ENCODE peak calls at places on chromosomes 16 and 17, in four cellular contexts. One of them, this sample, is unnamed.

GRCh38 chr16:50313596-50314483 is 47.5 kb downstream of the ADCY7 start:
- DNase-seq in K562: no peak
- DNase-seq in HepG2: peak
- DNase-seq in GM12878: no peak
- DNase-seq in this sample: no peak

GRCh38 chr16:4123617-4124300 is 7.5 kb upstream of the ADCY9 start:
- DNase-seq in GM12878: no peak
- DNase-seq in K562: no peak
- DNase-seq in HepG2: no peak
- DNase-seq in this sample: no peak

GRCh38 chr16:54929090-54930033 is 1.3 kb upstream of the IRX5 start:
- DNase-seq in HepG2: no peak
- DNase-seq in K562: peak
- DNase-seq in GM12878: peak
- DNase-seq in this sample: peak

GRCh38 chr17:8436169-8436932 is 667 bp downstream of the NDEL1 start:
- DNase-seq in HepG2: peak
- DNase-seq in K562: peak
- DNase-seq in GM12878: no peak
- DNase-seq in this sample: peak

GRCh38 chr17:36742267-36743000 is 141.1 kb downstream of the MRM1 start:
- DNase-seq in HepG2: no peak
- DNase-seq in K562: no peak
- DNase-seq in GM12878: no peak
- DNase-seq in this sample: no peak

GRCh38 chr17:66892286-66892685 is 57.4 kb downstream of the CACNG5 start:
- DNase-seq in HepG2: no peak
- DNase-seq in K562: no peak
- DNase-seq in GM12878: no peak
- DNase-seq in this sample: no peak

GRCh38 chr16:48511071-48511540 is 98.9 kb downstream of the N4BP1 start:
- DNase-seq in GM12878: no peak
- DNase-seq in K562: no peak
- DNase-seq in HepG2: no peak
- DNase-seq in this sample: no peak

GRCh38 chr16:48128769-48129168 is 27.0 kb downstream of the ABCC12 start:
- DNase-seq in HepG2: no peak
- DNase-seq in K562: no peak
- DNase-seq in GM12878: no peak
- DNase-seq in this sample: no peak

GRCh38 chr16:88515925-88516324 is 54.3 kb upstream of the ZC3H18 start:
- DNase-seq in HepG2: no peak
- DNase-seq in GM12878: no peak
- DNase-seq in K562: no peak
- DNase-seq in this sample: no peak

GRCh38 chr16:81106826-81107503 is 10.8 kb upstream of the GCSH start:
- DNase-seq in GM12878: no peak
- DNase-seq in K562: no peak
- DNase-seq in HepG2: peak
- DNase-seq in this sample: no peak

GRCh38 chr17:83173997-83174858 is 94.8 kb downstream of the METRNL start:
- DNase-seq in GM12878: no peak
- DNase-seq in K562: no peak
- DNase-seq in HepG2: peak
- DNase-seq in this sample: no peak

GRCh38 chr16:12617401-12617819 is 186.3 kb downstream of the CPPED1 start:
- DNase-seq in K562: no peak
- DNase-seq in GM12878: no peak
- DNase-seq in HepG2: no peak
- DNase-seq in this sample: no peak

GRCh38 chr16:89060207-89060794 is 33.4 kb upstream of the ACSF3 start:
- DNase-seq in GM12878: peak
- DNase-seq in K562: no peak
- DNase-seq in HepG2: no peak
- DNase-seq in this sample: no peak

GRCh38 chr16:88792078-88792550 is 7.1 kb upstream of the PIEZO1 start:
- DNase-seq in HepG2: no peak
- DNase-seq in K562: no peak
- DNase-seq in GM12878: no peak
- DNase-seq in this sample: no peak

GRCh38 chr17:77235370-77236080 is 94.8 kb downstream of the SEC14L1 start:
- DNase-seq in GM12878: peak
- DNase-seq in HepG2: no peak
- DNase-seq in K562: no peak
- DNase-seq in this sample: no peak

GRCh38 chr16:85645021-85645589 is 32.0 kb downstream of the GSE1 start:
- DNase-seq in K562: no peak
- DNase-seq in HepG2: peak
- DNase-seq in GM12878: no peak
- DNase-seq in this sample: no peak

GRCh38 chr16:71258371-71258770 is 27.8 kb upstream of the HYDIN start:
- DNase-seq in GM12878: no peak
- DNase-seq in HepG2: no peak
- DNase-seq in K562: no peak
- DNase-seq in this sample: no peak

GRCh38 chr16:9898555-9898954 is 283.7 kb downstream of the GRIN2A start:
- DNase-seq in HepG2: no peak
- DNase-seq in GM12878: no peak
- DNase-seq in K562: no peak
- DNase-seq in this sample: no peak

GRCh38 chr17:42881768-42882565 is 18.6 kb upstream of the G6PC1 start:
- DNase-seq in K562: no peak
- DNase-seq in GM12878: no peak
- DNase-seq in HepG2: no peak
- DNase-seq in this sample: no peak

GRCh38 chr16:67702130-67702529 is 17.0 kb downstream of the GFOD2 start:
- DNase-seq in GM12878: no peak
- DNase-seq in HepG2: no peak
- DNase-seq in K562: no peak
- DNase-seq in this sample: no peak

GRCh38 chr17:66302761-66303626 is 581 bp downstream of the PRKCA start:
- DNase-seq in GM12878: no peak
- DNase-seq in K562: peak
- DNase-seq in HepG2: peak
- DNase-seq in this sample: peak

GRCh38 chr17:12180644-12181261 is 160.1 kb downstream of the MAP2K4 start:
- DNase-seq in K562: peak
- DNase-seq in GM12878: peak
- DNase-seq in HepG2: peak
- DNase-seq in this sample: peak

GRCh38 chr17:50482516-50482915 is 3.9 kb downstream of the RSAD1 start:
- DNase-seq in GM12878: peak
- DNase-seq in K562: peak
- DNase-seq in HepG2: peak
- DNase-seq in this sample: peak

GRCh38 chr17:7097940-7098339 is 16.7 kb downstream of the ASGR2 start:
- DNase-seq in HepG2: no peak
- DNase-seq in GM12878: no peak
- DNase-seq in K562: no peak
- DNase-seq in this sample: no peak

GRCh38 chr17:53629188-53629587 is 193.5 kb upstream of the KIF2B start:
- DNase-seq in HepG2: no peak
- DNase-seq in K562: no peak
- DNase-seq in GM12878: no peak
- DNase-seq in this sample: no peak

GRCh38 chr17:9907131-9907530 is 2.1 kb upstream of the RCVRN start:
- DNase-seq in K562: no peak
- DNase-seq in HepG2: no peak
- DNase-seq in GM12878: no peak
- DNase-seq in this sample: no peak

GRCh38 chr17:51833045-51833444 is 325.5 kb downstream of the CA10 start:
- DNase-seq in GM12878: no peak
- DNase-seq in K562: no peak
- DNase-seq in HepG2: no peak
- DNase-seq in this sample: no peak

DNA sequence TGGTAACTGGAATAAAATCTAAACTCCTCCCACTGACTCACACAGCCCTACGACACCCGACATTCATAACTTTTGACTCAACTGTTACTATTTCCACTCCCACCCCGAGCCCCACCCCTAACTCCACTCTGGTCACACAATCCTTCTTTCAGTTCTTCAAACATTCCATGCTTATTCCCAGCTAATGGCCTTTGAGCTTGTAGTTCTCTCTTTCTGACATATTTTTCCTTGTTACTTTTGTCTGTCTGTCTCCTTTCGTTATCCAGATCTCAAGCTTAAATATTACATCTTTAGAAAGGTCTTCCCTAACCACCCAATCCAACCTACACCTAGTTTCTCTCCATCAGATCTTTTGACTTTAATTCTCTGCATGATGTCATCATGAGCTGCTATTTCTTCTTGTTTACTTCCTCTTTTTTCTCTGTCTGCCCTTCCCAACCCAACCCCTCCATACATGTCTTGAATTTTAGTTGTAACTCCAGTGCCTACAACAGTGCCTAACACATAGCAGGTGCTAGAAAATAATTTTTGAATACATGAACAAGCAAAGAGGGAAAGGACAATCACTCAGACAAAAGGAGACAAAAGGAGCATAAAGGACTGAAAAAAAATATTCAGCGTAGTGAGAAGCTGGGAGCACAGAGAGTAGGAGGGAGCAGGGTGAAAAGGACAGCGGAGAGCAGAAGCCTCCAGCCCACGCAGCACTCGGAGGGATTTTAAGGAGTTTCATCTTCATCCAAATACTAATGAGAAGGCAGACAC is 65.2 kb upstream of the SMIM36 start:
- DNase-seq in GM12878: peak
- DNase-seq in HepG2: peak
- DNase-seq in K562: peak
- DNase-seq in this sample: no peak
- TF ChIP-seq FOXM1 in GM12878: no peak
- TF ChIP-seq FOXM1 in HepG2: no peak
- TF ChIP-seq FOXM1 in K562: no peak
- TF ChIP-seq FOXM1 in this sample: no peak

DNA sequence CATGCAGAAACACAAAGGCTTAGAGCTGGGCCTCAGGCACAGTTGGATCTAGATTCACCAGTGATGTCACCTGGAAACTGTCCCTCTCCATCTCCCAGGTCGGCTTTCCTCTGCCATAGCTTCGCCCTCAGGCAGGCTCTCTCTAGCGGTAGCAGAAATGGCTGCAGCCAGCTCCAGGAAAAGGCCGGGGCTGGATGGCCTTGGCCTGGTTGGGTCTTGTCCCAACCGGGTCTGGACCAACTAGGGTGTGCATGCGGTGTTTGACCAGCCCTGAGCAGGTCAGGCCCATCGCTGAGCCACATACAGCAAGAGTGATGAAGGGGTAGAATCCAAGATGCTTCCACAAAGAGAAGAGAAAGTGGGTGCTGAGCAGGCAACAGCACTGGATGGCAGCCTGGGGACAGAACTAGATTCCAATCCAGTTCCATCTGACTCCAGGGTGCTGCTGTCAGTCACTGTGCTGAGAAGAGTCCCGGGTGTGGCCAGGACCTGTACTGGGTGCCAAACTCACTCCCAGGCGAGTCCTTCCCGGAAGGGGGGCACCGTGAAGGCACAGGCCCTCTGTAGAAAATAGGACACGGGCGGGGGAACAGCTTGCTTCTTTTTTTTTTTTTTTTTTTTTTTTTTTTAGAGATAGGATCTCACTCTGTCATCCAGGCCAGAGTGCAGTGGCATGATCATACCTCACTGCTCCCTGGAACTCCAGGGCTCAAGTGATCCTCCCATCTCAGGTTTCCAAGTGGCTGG is 51.8 kb downstream of the SOCS3 start:
- DNase-seq in HepG2: peak
- DNase-seq in GM12878: no peak
- DNase-seq in K562: peak
- DNase-seq in this sample: no peak
- TF ChIP-seq BHLHE40 in HepG2: no peak
- TF ChIP-seq BHLHE40 in GM12878: no peak
- TF ChIP-seq BHLHE40 in K562: no peak
- TF ChIP-seq BHLHE40 in this sample: no peak

GRCh38 chr17:80622170-80622466 is 77.5 kb downstream of the RPTOR start:
- DNase-seq in GM12878: no peak
- DNase-seq in HepG2: no peak
- DNase-seq in K562: no peak
- DNase-seq in this sample: no peak

GRCh38 chr17:80618304-80618703 is 73.7 kb downstream of the RPTOR start:
- DNase-seq in HepG2: no peak
- DNase-seq in GM12878: no peak
- DNase-seq in K562: no peak
- DNase-seq in this sample: no peak

GRCh38 chr17:80619535-80620235 is 75.0 kb downstream of the RPTOR start:
- DNase-seq in K562: no peak
- DNase-seq in GM12878: no peak
- DNase-seq in HepG2: no peak
- DNase-seq in this sample: no peak

GRCh38 chr17:80624864-80625263 is 80.2 kb downstream of the RPTOR start:
- DNase-seq in GM12878: no peak
- DNase-seq in K562: no peak
- DNase-seq in HepG2: no peak
- DNase-seq in this sample: no peak

DNA sequence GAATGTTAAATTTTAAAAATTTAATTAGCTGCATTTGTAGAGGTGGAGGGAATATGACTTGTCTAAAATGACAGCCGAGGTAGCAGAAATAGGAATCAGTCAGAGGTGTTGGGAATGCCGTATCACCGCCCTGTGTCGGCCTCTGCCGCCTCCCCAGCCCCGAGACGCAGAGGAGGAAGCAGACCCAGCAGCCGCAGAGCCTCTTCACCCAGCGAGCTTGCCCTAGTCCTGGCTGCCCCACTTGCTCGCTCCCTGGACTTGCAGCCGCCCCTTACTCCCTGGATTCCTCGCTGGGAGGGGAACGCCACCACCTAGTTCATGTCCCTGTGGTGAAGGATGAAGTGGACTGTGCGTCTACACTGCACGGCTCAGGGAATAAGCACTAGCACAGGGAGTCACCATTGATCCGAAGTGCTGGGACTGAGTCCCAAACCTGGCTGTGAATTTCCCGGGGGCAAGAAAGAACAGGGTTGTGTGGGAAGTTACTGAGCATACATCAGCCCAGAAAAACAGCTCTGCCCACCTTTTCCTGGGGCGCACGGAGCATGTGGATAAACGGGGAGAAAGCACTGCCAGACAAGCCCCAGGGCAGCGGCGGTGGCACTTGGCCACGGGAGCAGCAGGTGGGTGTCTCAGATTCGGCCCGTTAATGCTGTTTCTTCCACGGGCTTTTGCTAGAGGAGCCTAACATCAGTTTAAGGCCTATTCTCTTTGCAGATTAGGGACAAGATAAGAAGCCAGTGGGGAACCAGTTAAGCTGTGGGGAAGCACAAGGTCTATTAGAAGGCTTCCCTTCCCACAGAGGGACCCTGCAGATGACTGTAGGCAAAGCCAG is 76.9 kb downstream of the RPTOR start:
- DNase-seq in K562: no peak
- DNase-seq in GM12878: no peak
- DNase-seq in HepG2: no peak
- DNase-seq in this sample: no peak
- TF ChIP-seq FOXM1 in K562: no peak
- TF ChIP-seq FOXM1 in GM12878: no peak
- TF ChIP-seq FOXM1 in HepG2: no peak
- TF ChIP-seq FOXM1 in this sample: no peak

GRCh38 chr17:34178047-34178446 is 77.0 kb upstream of the CCL2 start:
- DNase-seq in K562: no peak
- DNase-seq in GM12878: no peak
- DNase-seq in HepG2: no peak
- DNase-seq in this sample: no peak
- TF ChIP-seq BHLHE40 in K562: no peak
- TF ChIP-seq BHLHE40 in GM12878: no peak
- TF ChIP-seq BHLHE40 in HepG2: no peak
- TF ChIP-seq BHLHE40 in this sample: no peak

GRCh38 chr17:69057280-69057679 is 3.4 kb downstream of the ABCA9 start:
- DNase-seq in HepG2: peak
- DNase-seq in K562: no peak
- DNase-seq in GM12878: no peak
- DNase-seq in this sample: no peak
- TF ChIP-seq FOXM1 in HepG2: no peak
- TF ChIP-seq FOXM1 in K562: no peak
- TF ChIP-seq FOXM1 in GM12878: no peak
- TF ChIP-seq FOXM1 in this sample: no peak

This sample was measured in HEK293T.